ENCODE peak calls at places on chromosome 3, in six cellular contexts. J, H, T, R, U and L are unnamed samples.

GRCh38 chr3:185316740-185317407 is 46.1 kb upstream of the MAP3K13 start:
- DNase-seq in T (no peak), R (peak), H (peak), U (no peak), J (no peak), L (no peak)

GRCh38 chr3:13687409-13687989 is 138.6 kb downstream of the FBLN2 start:
- DNase-seq in R (no peak), J (no peak), H (no peak), U (peak), T (no peak), L (no peak)

GRCh38 chr3:40780341-40780800 is 255.6 kb downstream of the ZNF621 start:
- DNase-seq in R (peak), T (no peak), J (no peak), U (peak), H (no peak), L (peak)

GRCh38 chr3:194488007-194488742 is 1.4 kb upstream of the ATP13A3 start:
- DNase-seq in T (no peak), R (peak), J (no peak), H (peak), U (no peak), L (no peak)

GRCh38 chr3:153856932-153857331 is 264.3 kb upstream of the ARHGEF26 start:
- DNase-seq in T (no peak), H (no peak), R (peak), U (no peak), J (no peak), L (no peak)

GRCh38 chr3:129461022-129461421 is 21.0 kb downstream of the IFT122 start:
- DNase-seq in R (peak), U (no peak), J (no peak), T (no peak), H (no peak), L (no peak)

GRCh38 chr3:63264716-63265115 is 13.4 kb upstream of the SYNPR start:
- DNase-seq in U (no peak), H (no peak), J (no peak), R (no peak), T (no peak), L (no peak)

GRCh38 chr3:29185706-29186105 is 95.2 kb upstream of the RBMS3 start:
- DNase-seq in H (no peak), J (no peak), R (peak), T (no peak), U (no peak), L (no peak)

GRCh38 chr3:125035217-125035616 is 20.6 kb downstream of the HEG1 start:
- DNase-seq in J (peak), U (no peak), H (no peak), R (no peak), T (no peak), L (no peak)

GRCh38 chr3:128274837-128275236 is 121.6 kb downstream of the EEFSEC start:
- DNase-seq in H (peak), J (no peak), U (no peak), T (no peak), R (peak), L (no peak)

GRCh38 chr3:180743813-180744212 is 64.5 kb upstream of the CCDC39 start:
- DNase-seq in R (no peak), T (no peak), J (no peak), U (no peak), H (no peak), L (no peak)

GRCh38 chr3:136444581-136444980 is 194.4 kb downstream of the PCCB start:
- DNase-seq in U (no peak), R (no peak), H (no peak), T (no peak), J (no peak), L (no peak)

GRCh38 chr3:157099337-157100078 is 60.4 kb downstream of the CCNL1 start:
- DNase-seq in R (no peak), T (no peak), J (no peak), H (no peak), U (no peak), L (no peak)

GRCh38 chr3:172449468-172450149 is 1.4 kb upstream of the GHSR start:
- DNase-seq in U (peak), R (peak), J (no peak), T (no peak), H (peak), L (peak)

GRCh38 chr3:122104515-122105194 is 49.5 kb downstream of the CD86 start:
- DNase-seq in T (no peak), J (no peak), R (no peak), U (no peak), H (no peak), L (no peak)

GRCh38 chr3:42067324-42067723 is 23.8 kb upstream of the TRAK1 start:
- DNase-seq in R (peak), U (no peak), J (peak), T (no peak), H (no peak), L (no peak)

GRCh38 chr3:73729969-73730440 is 105.3 kb upstream of the PDZRN3 start:
- DNase-seq in T (no peak), R (no peak), U (peak), H (no peak), J (no peak), L (no peak)

GRCh38 chr3:191637611-191638010 is 176.6 kb downstream of the PYDC2 start:
- DNase-seq in J (no peak), T (no peak), H (no peak), R (no peak), U (no peak), L (no peak)

GRCh38 chr3:73070675-73071575 is 9.5 kb downstream of the EBLN2 start:
- DNase-seq in T (no peak), R (peak), H (no peak), J (no peak), U (no peak), L (no peak)

GRCh38 chr3:10242182-10243065 is 5.8 kb upstream of the TATDN2 start:
- DNase-seq in H (no peak), J (peak), T (no peak), U (no peak), R (peak), L (no peak)

GRCh38 chr3:34863485-34863884 is 775.8 kb upstream of the ARPP21 start:
- DNase-seq in H (no peak), U (no peak), J (no peak), T (no peak), R (no peak), L (no peak)

GRCh38 chr3:194322701-194323174 is 28.4 kb downstream of the CPN2 start:
- DNase-seq in U (no peak), T (no peak), R (peak), J (no peak), H (peak), L (no peak)

DNA sequence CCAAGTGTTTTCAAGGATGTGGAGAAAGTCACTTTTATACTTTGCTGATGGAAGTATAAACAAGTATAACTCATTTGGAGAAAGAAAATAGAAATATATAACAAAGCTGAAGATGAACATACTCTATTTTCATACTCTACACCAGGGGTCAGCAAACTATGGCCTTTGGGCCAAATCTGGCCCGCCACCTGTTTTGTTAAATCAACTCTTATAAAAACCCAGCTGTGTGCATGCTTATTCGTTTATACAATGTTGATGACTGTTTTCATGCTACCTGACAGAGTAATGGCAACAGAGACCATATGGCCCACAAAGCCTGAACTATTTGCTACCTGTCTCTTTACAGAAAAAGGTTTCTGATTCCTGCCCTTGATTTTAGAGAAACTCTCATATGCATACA is 124.0 kb downstream of the NR1D2 start:
- DNase-seq in R (no peak), H (peak), U (peak), T (no peak), J (no peak), L (no peak)
- TF ChIP-seq CTCF in R (no peak), H (no peak), U (peak), T (no peak), J (no peak), L (peak)

GRCh38 chr3:187064210-187065115 is 74.8 kb downstream of the RPL39L start:
- DNase-seq in J (no peak), U (no peak), H (peak), T (no peak), R (peak), L (peak)

GRCh38 chr3:187063286-187064081 is 75.8 kb downstream of the RPL39L start:
- DNase-seq in J (no peak), R (peak), T (no peak), H (peak), U (no peak), L (no peak)

GRCh38 chr3:187069857-187070516 is 69.3 kb downstream of the RPL39L start:
- DNase-seq in U (no peak), R (no peak), J (no peak), H (no peak), T (no peak), L (no peak)

GRCh38 chr3:187062526-187063177 is 76.6 kb downstream of the RPL39L start:
- DNase-seq in H (peak), R (peak), U (no peak), J (no peak), T (no peak), L (no peak)

GRCh38 chr3:187066228-187066995 is 72.9 kb downstream of the RPL39L start:
- DNase-seq in H (peak), U (peak), J (peak), R (peak), T (no peak), L (peak)
- TF ChIP-seq CTCF in H (no peak), U (peak), J (peak), R (peak), T (no peak), L (no peak)

GRCh38 chr3:8503461-8503860 is 1.8 kb downstream of the LMCD1 start:
- DNase-seq in H (no peak), U (no peak), R (no peak), T (no peak), J (no peak), L (no peak)

GRCh38 chr3:8500208-8500961 is 1.2 kb upstream of the LMCD1 start:
- DNase-seq in R (no peak), T (no peak), H (peak), J (no peak), U (peak), L (no peak)

GRCh38 chr3:8499181-8499611 is 2.4 kb upstream of the LMCD1 start:
- DNase-seq in T (no peak), R (peak), U (peak), J (no peak), H (peak), L (no peak)

GRCh38 chr3:8500966-8501365 is 657 bp upstream of the LMCD1 start:
- DNase-seq in R (no peak), T (no peak), J (no peak), H (no peak), U (no peak), L (no peak)

DNA sequence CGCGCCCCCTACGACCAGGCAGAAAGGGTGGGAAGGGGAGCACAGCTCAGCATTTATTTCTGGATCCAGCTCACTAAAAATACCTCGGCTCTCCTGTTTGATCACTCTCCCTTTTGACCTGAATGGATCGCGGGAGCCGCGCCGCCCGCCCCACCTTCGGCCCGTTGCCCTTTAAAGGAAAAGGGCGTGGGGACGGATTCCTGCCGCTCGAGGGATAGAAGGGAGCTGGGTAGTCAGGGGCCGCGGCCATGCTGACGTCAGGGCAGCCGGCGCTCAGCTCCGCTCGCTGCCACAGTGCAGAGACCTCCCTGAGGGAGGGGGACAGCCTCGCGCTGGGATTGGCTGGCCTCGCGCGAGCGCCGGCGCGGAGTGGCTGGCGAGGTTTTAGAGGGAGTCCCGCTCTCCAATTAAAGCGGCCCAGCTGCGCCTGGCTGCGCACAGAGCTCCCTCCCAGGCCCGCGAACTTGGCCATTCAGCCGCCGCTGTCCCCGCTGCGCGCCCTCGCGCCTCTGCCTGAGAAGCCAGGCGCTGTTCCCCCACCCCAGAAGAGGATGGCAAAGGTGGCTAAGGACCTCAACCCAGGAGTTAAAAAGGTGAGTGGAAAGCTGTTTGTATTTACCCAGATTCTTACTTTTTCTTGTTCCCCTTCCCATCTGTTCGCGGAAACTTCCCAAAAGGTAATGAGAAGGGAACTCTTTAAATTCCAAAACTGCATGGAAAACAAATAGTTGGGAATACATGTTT is at the start of gene LMCD1:
- DNase-seq in T (peak), J (peak), U (peak), H (peak), R (peak), L (peak)
- TF ChIP-seq CTCF in T (no peak), J (no peak), U (peak), H (no peak), R (no peak), L (no peak)

DNA sequence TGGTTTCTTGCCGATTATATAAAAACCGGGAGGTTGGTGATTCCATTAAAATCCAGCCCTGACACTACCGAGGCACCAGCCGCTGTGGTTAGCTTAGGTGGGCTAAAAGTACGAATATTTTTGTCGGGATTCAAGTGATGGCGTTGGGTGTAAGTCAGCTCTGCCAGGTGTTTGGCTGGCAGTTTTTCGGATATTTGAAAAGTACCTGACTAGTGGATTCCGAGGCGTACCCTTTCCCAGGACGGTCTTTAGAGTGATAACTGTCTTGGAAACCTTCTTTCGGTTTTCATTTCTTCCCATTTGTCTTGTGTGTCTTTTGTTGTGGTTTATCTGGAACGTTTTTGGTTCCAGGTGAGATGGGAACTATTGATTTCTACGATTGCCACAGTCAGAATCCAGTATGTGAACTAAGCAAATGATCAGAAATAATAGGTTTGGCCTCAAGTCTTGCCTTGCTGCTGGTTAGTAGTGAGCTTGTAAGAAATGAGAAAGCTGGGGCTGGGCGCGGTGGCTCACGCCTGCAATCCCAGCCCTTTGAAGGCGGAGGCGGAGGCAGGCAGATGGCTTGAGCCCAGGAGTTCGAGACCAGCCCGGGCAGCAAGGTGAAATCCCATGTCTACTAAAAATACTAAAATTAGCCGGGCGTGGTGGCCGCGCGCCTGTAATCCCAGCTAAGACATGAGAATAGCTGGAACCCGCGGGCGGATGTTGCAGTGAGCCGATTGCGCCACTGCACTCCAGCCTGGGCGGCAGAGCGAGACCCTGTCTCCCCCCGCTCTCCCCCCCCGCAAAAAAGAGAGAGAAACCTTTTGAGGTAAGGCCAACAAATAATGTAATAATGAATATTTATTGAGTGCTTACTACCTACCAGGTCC is 1.4 kb downstream of the FYTTD1 start:
- DNase-seq in U (peak), R (peak), J (no peak), H (peak), T (no peak), L (peak)
- TF ChIP-seq CTCF in U (no peak), R (no peak), J (no peak), H (no peak), T (no peak), L (no peak)

GRCh38 chr3:165210132-165210531 is 13.9 kb upstream of the SLITRK3 start:
- DNase-seq in R (no peak), T (no peak), H (no peak), J (no peak), U (no peak), L (no peak)
- TF ChIP-seq CTCF in R (peak), T (no peak), H (peak), J (no peak), U (peak), L (peak)

GRCh38 chr3:37107846-37108245 is 66.5 kb downstream of the LRRFIP2 start:
- DNase-seq in H (no peak), R (no peak), U (no peak), J (no peak), T (no peak), L (no peak)

GRCh38 chr3:37112987-37113386 is 61.4 kb downstream of the LRRFIP2 start:
- DNase-seq in T (no peak), J (no peak), U (no peak), H (no peak), R (no peak), L (no peak)

GRCh38 chr3:37114251-37115145 is 59.9 kb downstream of the LRRFIP2 start:
- DNase-seq in R (peak), U (no peak), H (no peak), J (no peak), T (no peak), L (no peak)

GRCh38 chr3:37115451-37115850 is 58.9 kb downstream of the LRRFIP2 start:
- DNase-seq in R (peak), J (no peak), H (no peak), T (no peak), U (no peak), L (no peak)

DNA sequence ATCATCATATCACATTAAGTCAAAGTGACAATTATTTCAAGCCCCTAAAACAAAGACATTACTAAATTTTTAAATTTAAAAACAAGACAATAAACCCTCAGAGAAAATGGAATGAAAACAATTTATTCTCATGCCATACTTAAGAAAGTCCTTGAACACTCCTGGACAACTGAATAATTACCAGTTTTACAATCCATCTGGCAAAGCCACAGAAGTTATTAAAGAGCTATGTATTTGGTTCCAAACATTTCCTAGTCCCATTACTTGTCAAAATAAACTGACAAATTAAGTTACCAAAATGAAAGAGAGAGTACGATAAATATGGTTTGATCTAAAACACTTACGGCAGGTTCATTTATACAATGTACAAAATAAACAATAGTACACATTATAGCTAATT is 63.2 kb downstream of the LRRFIP2 start:
- DNase-seq in J (no peak), R (no peak), H (no peak), U (no peak), T (no peak), L (no peak)
- TF ChIP-seq CTCF in J (no peak), R (no peak), H (no peak), U (no peak), T (no peak), L (no peak)

DNA sequence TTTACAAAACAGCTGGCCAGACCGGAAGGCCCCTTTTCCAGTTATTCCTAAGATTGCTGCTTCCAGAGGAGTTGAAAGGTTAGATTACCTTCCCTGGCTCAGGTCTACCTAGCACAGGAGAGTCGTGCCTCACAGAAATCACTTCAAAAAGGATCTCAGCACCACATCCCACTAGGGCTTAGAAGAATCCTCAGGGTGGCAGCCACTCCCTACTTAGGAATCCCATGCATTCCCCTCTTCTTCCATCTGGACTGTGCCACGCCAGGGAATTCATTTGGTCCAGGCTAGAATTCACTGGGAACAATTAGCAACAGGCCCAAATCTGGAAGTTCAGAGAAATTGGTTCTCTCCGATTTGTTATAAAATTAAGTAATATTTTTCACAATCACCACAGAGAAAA is 226.4 kb upstream of the IL12A start:
- DNase-seq in R (no peak), T (no peak), H (peak), J (no peak), U (peak), L (no peak)
- TF ChIP-seq CTCF in R (no peak), T (no peak), H (no peak), J (no peak), U (no peak), L (no peak)

GRCh38 chr3:99637041-99637380 is 1.4 kb upstream of the COL8A1 start:
- DNase-seq in T (no peak), H (no peak), J (no peak), R (peak), U (peak), L (no peak)
- TF ChIP-seq CTCF in T (no peak), H (no peak), J (no peak), R (peak), U (no peak), L (no peak)

DNA sequence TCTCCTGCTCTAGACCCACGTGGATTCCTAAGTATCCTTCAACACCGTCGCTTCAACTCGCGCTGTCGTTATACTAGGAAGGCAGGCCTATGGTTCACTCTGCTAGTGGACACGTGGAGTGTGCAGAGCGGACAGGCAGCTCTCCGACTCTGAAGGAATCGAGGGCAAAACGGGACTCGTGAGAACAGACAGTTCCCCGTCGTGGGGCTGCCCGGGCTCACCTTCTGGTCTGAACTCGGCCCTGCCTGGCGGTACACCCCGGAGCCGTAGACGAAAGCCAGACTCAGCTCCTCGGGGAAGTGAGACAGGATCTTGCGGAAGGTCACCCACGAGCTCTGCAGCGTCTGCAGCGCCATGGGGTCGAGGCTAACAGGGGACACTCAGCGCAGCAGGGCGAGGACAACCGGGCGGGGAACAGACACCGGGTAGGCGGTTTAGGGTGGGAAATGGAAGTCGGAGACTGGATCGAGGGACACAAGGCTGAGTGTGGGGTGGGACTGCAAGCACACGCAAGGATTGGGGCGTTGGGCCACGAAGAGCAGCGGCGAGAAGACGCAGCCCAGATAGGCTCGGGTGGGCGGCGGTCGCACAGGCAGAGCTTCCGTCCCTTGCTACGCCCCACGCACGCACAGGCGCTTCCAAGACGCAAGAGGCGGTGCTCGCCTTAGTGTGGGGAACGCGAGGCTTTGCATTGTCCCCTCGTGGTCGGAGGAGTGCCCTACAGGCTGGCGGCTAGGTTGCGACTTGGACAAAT is at the start of gene TAMM41:
- DNase-seq in J (peak), T (peak), R (peak), U (peak), H (peak), L (peak)
- TF ChIP-seq CTCF in J (peak), T (no peak), R (peak), U (peak), H (peak), L (peak)